ENCODE peak calls at places on chromosomes 5 and 9, in five cellular contexts. V is neuronal stem cell; J is mesothelial cell of epicardium; A is gastrocnemius medialis; S is stimulated activated naive CD8-positive, alpha-beta T cell treated with anti-CD3 and anti-CD28 coated beads, Interleukin-15, amount 100 ng/mL, for 72 hours. B is an unnamed sample.
A peak's percentile ranks its signal among the peaks of the same experiment; 100 is the strongest.

GRCh38 chr9:114205171-114206015 is 50.1 kb downstream of the COL27A1 start:
- DNase-seq in V (no peak), J (peak; percentile 64), A (peak; percentile 82), S (no peak), B (no peak)

GRCh38 chr5:52738095-52738506 is 49.6 kb upstream of the ITGA1 start:
- DNase-seq in V (no peak), J (no peak), A (no peak), S (no peak), B (no peak)

GRCh38 chr9:22216730-22217160 is 207.6 kb upstream of the CDKN2B start:
- DNase-seq in V (no peak), J (no peak), A (no peak), S (no peak), B (no peak)

GRCh38 chr5:84524491-84524890 is 139.8 kb upstream of the EDIL3 start:
- DNase-seq in V (no peak), J (no peak), A (no peak), S (no peak), B (no peak)

GRCh38 chr5:142221091-142221860 is 103.5 kb downstream of the SPRY4 start:
- DNase-seq in V (no peak), J (no peak), A (no peak), S (no peak), B (no peak)

GRCh38 chr5:9388941-9389674 is 156.8 kb downstream of the SEMA5A start:
- DNase-seq in V (no peak), J (no peak), A (no peak), S (no peak), B (no peak)

GRCh38 chr5:175805256-175806011 is 65.9 kb upstream of the CPLX2 start:
- DNase-seq in V (no peak), J (no peak), A (no peak), S (no peak), B (no peak)

GRCh38 chr5:111345731-111346130 is 121.5 kb downstream of the CAMK4 start:
- DNase-seq in V (no peak), J (no peak), A (no peak), S (no peak), B (no peak)

GRCh38 chr5:165137701-165138100 is 1632.3 kb downstream of the MAT2B start:
- DNase-seq in V (no peak), J (no peak), A (no peak), S (no peak), B (no peak)

GRCh38 chr9:136662656-136663310 is at the start of gene EGFL7:
- DNase-seq in V (no peak), J (no peak), A (no peak), S (no peak), B (no peak)

GRCh38 chr9:119026120-119026519 is 343.1 kb downstream of the BRINP1 start:
- DNase-seq in V (no peak), J (no peak), A (peak; percentile 50), S (no peak), B (no peak)

GRCh38 chr5:2149196-2149541 is 266.4 kb upstream of the IRX4 start:
- DNase-seq in V (peak; percentile 17), J (no peak), A (no peak), S (no peak), B (peak; percentile 23)

GRCh38 chr5:122102825-122103224 is 24.8 kb upstream of the LOX start:
- DNase-seq in V (no peak), J (no peak), A (no peak), S (no peak), B (no peak)

GRCh38 chr9:6959275-6960000 is 201.7 kb downstream of the KDM4C start:
- DNase-seq in V (no peak), J (no peak), A (no peak), S (no peak), B (no peak)

GRCh38 chr5:140341591-140341990 is 4.8 kb downstream of the HBEGF start:
- DNase-seq in V (no peak), J (no peak), A (peak; percentile 68), S (no peak), B (no peak)

GRCh38 chr5:54785729-54786548 is 199.5 kb downstream of the ESM1 start:
- DNase-seq in V (no peak), J (no peak), A (peak; percentile 44), S (no peak), B (no peak)

GRCh38 chr9:15606667-15607472 is 54.0 kb downstream of the CCDC171 start:
- DNase-seq in V (peak; percentile 23), J (no peak), A (no peak), S (peak; percentile 4), B (peak; percentile 57)

GRCh38 chr9:120564589-120564988 is 15.4 kb downstream of the CDK5RAP2 start:
- DNase-seq in V (no peak), J (no peak), A (no peak), S (no peak), B (no peak)

GRCh38 chr5:132437604-132438275 is 52.8 kb downstream of the IRF1 start:
- DNase-seq in V (no peak), J (no peak), A (peak; percentile 71), S (no peak), B (no peak)

GRCh38 chr5:128644863-128645262 is 106.8 kb upstream of the FBN2 start:
- DNase-seq in V (no peak), J (no peak), A (no peak), S (no peak), B (no peak)

GRCh38 chr9:115194216-115194615 is 76.3 kb upstream of the TNC start:
- DNase-seq in V (no peak), J (no peak), A (no peak), S (no peak), B (no peak)

GRCh38 chr5:56757077-56757476 is 58.3 kb upstream of the MAP3K1 start:
- DNase-seq in V (no peak), J (no peak), A (no peak), S (no peak), B (no peak)

GRCh38 chr5:15831408-15831807 is 331.4 kb downstream of the FBXL7 start:
- DNase-seq in V (no peak), J (no peak), A (no peak), S (no peak), B (no peak)

GRCh38 chr9:20996809-20997208 is 34.6 kb downstream of the HACD4 start:
- DNase-seq in V (no peak), J (no peak), A (no peak), S (no peak), B (no peak)

GRCh38 chr5:135157421-135158314 is 123.6 kb upstream of the PITX1 start:
- DNase-seq in V (no peak), J (no peak), A (no peak), S (no peak), B (no peak)

GRCh38 chr5:6656680-6657079 is 23.4 kb downstream of the SRD5A1 start:
- DNase-seq in V (no peak), J (no peak), A (no peak), S (no peak), B (no peak)

GRCh38 chr9:80292231-80292630 is 720.5 kb downstream of the TLE4 start:
- DNase-seq in V (no peak), J (no peak), A (no peak), S (no peak), B (no peak)

GRCh38 chr9:126496781-126497667 is 116.7 kb upstream of the LMX1B start:
- DNase-seq in V (no peak), J (no peak), A (no peak), S (no peak), B (no peak)

GRCh38 chr5:141779642-141780041 is 97.6 kb upstream of the ARAP3 start:
- DNase-seq in V (no peak), J (no peak), A (peak; percentile 13), S (no peak), B (no peak)

GRCh38 chr9:7006417-7006816 is 248.6 kb downstream of the KDM4C start:
- DNase-seq in V (no peak), J (no peak), A (no peak), S (no peak), B (no peak)

GRCh38 chr5:169914766-169915165 is 65.5 kb downstream of the INSYN2B start:
- DNase-seq in V (peak; percentile 8), J (peak; percentile 41), A (peak; percentile 25), S (no peak), B (no peak)

GRCh38 chr5:57012511-57012910 is 60.6 kb upstream of the MIER3 start:
- DNase-seq in V (no peak), J (no peak), A (no peak), S (no peak), B (no peak)

GRCh38 chr5:32627219-32627880 is 42.0 kb downstream of the SUB1 start:
- DNase-seq in V (no peak), J (no peak), A (no peak), S (no peak), B (no peak)

GRCh38 chr9:404229-404628 is 189.6 kb downstream of the DOCK8 start:
- DNase-seq in V (no peak), J (no peak), A (no peak), S (no peak), B (no peak)

B was measured in DMS79 treated with DMSO at 0.1 percent for 48 hours.